ENCODE peak calls at places on chromosome 18, in six cellular contexts. F is transverse colon, H is heart left ventricle, I is A549, O is breast epithelium, X is right lobe of liver. E is an unnamed sample.

GRCh38 chr18:59267511-59268126 is 5.6 kb downstream of the RAX start:
- DNase-seq in F (no peak), X (no peak), O (no peak), H (no peak), I (peak), E (no peak)

GRCh38 chr18:10037181-10037580 is 123.4 kb downstream of the VAPA start:
- DNase-seq in H (no peak), O (no peak), F (no peak), I (no peak), X (no peak), E (no peak)

GRCh38 chr18:304887-305529 is 37.2 kb upstream of the THOC1 start:
- DNase-seq in H (no peak), X (no peak), I (no peak), F (no peak), O (no peak), E (no peak)

GRCh38 chr18:13318644-13319501 is 100.3 kb downstream of the LDLRAD4 start:
- DNase-seq in O (no peak), F (no peak), X (no peak), H (no peak), I (no peak), E (peak)

GRCh38 chr18:79517322-79517721 is 121.6 kb downstream of the NFATC1 start:
- DNase-seq in F (no peak), H (peak), I (no peak), X (no peak), O (peak), E (no peak)

GRCh38 chr18:73043231-73044000 is 175.6 kb upstream of the NETO1 start:
- DNase-seq in F (no peak), H (no peak), X (no peak), I (no peak), O (no peak), E (no peak)

GRCh38 chr18:28112056-28112470 is 64.9 kb downstream of the CDH2 start:
- DNase-seq in O (no peak), H (no peak), X (no peak), I (no peak), F (no peak), E (no peak)

GRCh38 chr18:57497372-57498294 is 62.5 kb downstream of the ONECUT2 start:
- DNase-seq in I (no peak), X (no peak), H (no peak), O (no peak), F (no peak), E (no peak)

GRCh38 chr18:25896178-25896780 is 194.1 kb downstream of the SS18 start:
- DNase-seq in H (no peak), I (peak), X (no peak), O (no peak), F (peak), E (peak)

GRCh38 chr18:54335638-54336173 is 22.0 kb downstream of the STARD6 start:
- DNase-seq in I (no peak), O (no peak), X (no peak), F (no peak), H (no peak), E (no peak)

GRCh38 chr18:55003695-55004094 is 44.4 kb upstream of the CCDC68 start:
- DNase-seq in X (no peak), I (no peak), O (no peak), H (no peak), F (no peak), E (no peak)

GRCh38 chr18:55269632-55270031 is 310.4 kb upstream of the CCDC68 start:
- DNase-seq in X (no peak), I (no peak), H (no peak), O (no peak), F (no peak), E (no peak)

GRCh38 chr18:35515460-35516130 is 17.8 kb upstream of the INO80C start:
- DNase-seq in H (no peak), O (no peak), X (no peak), F (no peak), I (no peak), E (no peak)

GRCh38 chr18:70037453-70038061 is 89.9 kb upstream of the CD226 start:
- DNase-seq in X (no peak), H (no peak), F (no peak), I (no peak), O (no peak), E (no peak)

GRCh38 chr18:21741511-21742322 is 1.1 kb downstream of the MIB1 start:
- DNase-seq in I (no peak), H (peak), O (no peak), F (peak), X (peak), E (peak)

GRCh38 chr18:58556333-58557012 is 72.4 kb downstream of the ALPK2 start:
- DNase-seq in H (peak), O (no peak), X (no peak), I (no peak), F (no peak), E (no peak)

GRCh38 chr18:8705280-8705940 is at the start of gene MTCL1:
- DNase-seq in X (peak), H (peak), I (peak), O (no peak), F (no peak), E (peak)

GRCh38 chr18:76565238-76566173 is 70.5 kb upstream of the ZNF516 start:
- DNase-seq in H (peak), O (peak), X (no peak), I (no peak), F (peak), E (peak)

GRCh38 chr18:57929922-57930321 is 114.1 kb upstream of the NEDD4L start:
- DNase-seq in F (no peak), H (no peak), O (no peak), X (no peak), I (no peak), E (no peak)

GRCh38 chr18:36734589-36734988 is 94.2 kb downstream of the TPGS2 start:
- DNase-seq in O (no peak), H (no peak), I (no peak), F (no peak), X (no peak), E (no peak)

GRCh38 chr18:33022370-33022769 is 249.5 kb upstream of the KLHL14 start:
- DNase-seq in F (no peak), X (no peak), O (no peak), H (no peak), I (peak), E (no peak)

GRCh38 chr18:10928971-10929373 is 220.4 kb downstream of the PIEZO2 start:
- DNase-seq in F (no peak), O (no peak), H (no peak), I (no peak), X (no peak), E (no peak)

GRCh38 chr18:43596106-43596712 is 318.9 kb upstream of the SYT4 start:
- DNase-seq in H (no peak), O (no peak), X (no peak), I (peak), F (no peak), E (peak)
- TF ChIP-seq CTCF in H (peak), O (peak), X (peak), I (peak), F (peak), E (peak)

GRCh38 chr18:62524443-62525200 is 1.8 kb downstream of the ZCCHC2 start:
- DNase-seq in H (peak), I (peak), X (peak), O (peak), F (peak), E (peak)
- TF ChIP-seq POLR2A in H (no peak), I (peak), X (peak), O (peak), F (peak), E (no peak)

GRCh38 chr18:31102020-31102684 is at the start of gene DSC2:
- DNase-seq in I (no peak), O (peak), H (peak), X (peak), F (peak), E (no peak)

GRCh38 chr18:31101148-31102019 is 837 bp downstream of the DSC2 start:
- DNase-seq in I (peak), H (peak), O (peak), X (peak), F (peak), E (peak)

GRCh38 chr18:31103423-31103822 is 1.2 kb upstream of the DSC2 start:
- DNase-seq in I (no peak), H (no peak), O (no peak), F (no peak), X (no peak), E (no peak)

GRCh38 chr18:31104444-31104843 is 2.2 kb upstream of the DSC2 start:
- DNase-seq in X (no peak), O (no peak), I (no peak), F (no peak), H (no peak), E (no peak)

GRCh38 chr18:31102941-31103340 is 720 bp upstream of the DSC2 start:
- DNase-seq in I (no peak), F (no peak), X (no peak), H (no peak), O (no peak), E (no peak)
- TF ChIP-seq CTCF in I (no peak), F (no peak), X (no peak), H (no peak), O (no peak), E (no peak)

GRCh38 chr18:23924813-23925212 is 89.7 kb upstream of the TTC39C start:
- DNase-seq in O (no peak), H (no peak), X (no peak), I (no peak), F (no peak), E (no peak)

GRCh38 chr18:23929362-23929940 is 85.1 kb upstream of the TTC39C start:
- DNase-seq in H (no peak), I (no peak), O (no peak), F (no peak), X (no peak), E (no peak)

GRCh38 chr18:23930002-23930401 is 84.6 kb upstream of the TTC39C start:
- DNase-seq in X (no peak), H (no peak), I (no peak), O (no peak), F (no peak), E (no peak)

GRCh38 chr18:23926590-23926989 is 88.0 kb upstream of the TTC39C start:
- DNase-seq in O (no peak), I (no peak), H (no peak), F (no peak), X (no peak), E (no peak)

GRCh38 chr18:23927821-23928746 is 86.5 kb upstream of the TTC39C start:
- DNase-seq in F (no peak), X (no peak), I (no peak), H (no peak), O (no peak), E (no peak)
- TF ChIP-seq POLR2A in F (no peak), X (no peak), I (no peak), H (no peak), O (no peak), E (no peak)

E was measured in NB4.